ENCODE peak calls at places on chromosome 5, in four cellular contexts. O, D, N and B are unnamed samples. For H3K36me3 and H3K4me1, the result is how much of the 10 kb centered on the place peaks cover.

GRCh38 chr5:73126381-73126780 is 6.0 kb downstream of the TMEM171 start:
- DNase-seq in O (peak), D (no peak), N (no peak), B (no peak)

GRCh38 chr5:159209438-159210305 is at the start of gene RNF145:
- DNase-seq in O (peak), D (peak), N (peak), B (peak)

GRCh38 chr5:171188016-171188415 is 121.0 kb upstream of the TLX3 start:
- DNase-seq in O (no peak), D (no peak), N (no peak), B (no peak)

GRCh38 chr5:160423025-160423554 is 1.4 kb downstream of the PTTG1 start:
- DNase-seq in O (no peak), D (no peak), N (no peak), B (no peak)

GRCh38 chr5:51225671-51226419 is 157.4 kb upstream of the ISL1 start:
- DNase-seq in O (no peak), D (no peak), N (no peak), B (no peak)

GRCh38 chr5:24065786-24066185 is 558.4 kb downstream of the PRDM9 start:
- DNase-seq in O (no peak), D (no peak), N (no peak), B (no peak)

GRCh38 chr5:112434650-112435049 is 15.6 kb upstream of the EPB41L4A start:
- DNase-seq in O (no peak), D (no peak), N (no peak), B (no peak)

GRCh38 chr5:17114715-17115599 is 102.5 kb upstream of the BASP1 start:
- DNase-seq in O (no peak), D (no peak), N (no peak), B (no peak)

GRCh38 chr5:171137768-171138540 is 171.1 kb upstream of the TLX3 start:
- DNase-seq in O (no peak), D (no peak), N (no peak), B (no peak)

GRCh38 chr5:16741007-16741406 is 124.2 kb upstream of the RETREG1 start:
- DNase-seq in O (no peak), D (no peak), N (no peak), B (no peak)

GRCh38 chr5:20331826-20332225 is 343.8 kb upstream of the CDH18 start:
- DNase-seq in O (no peak), D (no peak), N (no peak), B (no peak)

GRCh38 chr5:41793156-41793770 is 77.0 kb downstream of the OXCT1 start:
- DNase-seq in O (no peak), D (no peak), N (no peak), B (no peak)

GRCh38 chr5:81513982-81514381 is 120.0 kb upstream of the ACOT12 start:
- DNase-seq in O (peak), D (no peak), N (no peak), B (no peak)

GRCh38 chr5:165202144-165202910 is 1696.9 kb downstream of the MAT2B start:
- DNase-seq in O (no peak), D (no peak), N (no peak), B (no peak)

GRCh38 chr5:33049845-33050244 is 338.7 kb downstream of the NPR3 start:
- DNase-seq in O (no peak), D (peak), N (no peak), B (no peak)

GRCh38 chr5:172942556-172942955 is 16.7 kb upstream of the RPL26L1 start:
- DNase-seq in O (no peak), D (no peak), N (no peak), B (no peak)

GRCh38 chr5:172939045-172939444 is 20.2 kb upstream of the RPL26L1 start:
- DNase-seq in O (peak), D (peak), N (no peak), B (peak)

GRCh38 chr5:172939561-172939960 is 19.7 kb upstream of the RPL26L1 start:
- DNase-seq in O (no peak), D (no peak), N (no peak), B (no peak)

GRCh38 chr5:172941067-172941516 is 18.1 kb upstream of the RPL26L1 start:
- DNase-seq in O (no peak), D (no peak), N (no peak), B (no peak)

DNA sequence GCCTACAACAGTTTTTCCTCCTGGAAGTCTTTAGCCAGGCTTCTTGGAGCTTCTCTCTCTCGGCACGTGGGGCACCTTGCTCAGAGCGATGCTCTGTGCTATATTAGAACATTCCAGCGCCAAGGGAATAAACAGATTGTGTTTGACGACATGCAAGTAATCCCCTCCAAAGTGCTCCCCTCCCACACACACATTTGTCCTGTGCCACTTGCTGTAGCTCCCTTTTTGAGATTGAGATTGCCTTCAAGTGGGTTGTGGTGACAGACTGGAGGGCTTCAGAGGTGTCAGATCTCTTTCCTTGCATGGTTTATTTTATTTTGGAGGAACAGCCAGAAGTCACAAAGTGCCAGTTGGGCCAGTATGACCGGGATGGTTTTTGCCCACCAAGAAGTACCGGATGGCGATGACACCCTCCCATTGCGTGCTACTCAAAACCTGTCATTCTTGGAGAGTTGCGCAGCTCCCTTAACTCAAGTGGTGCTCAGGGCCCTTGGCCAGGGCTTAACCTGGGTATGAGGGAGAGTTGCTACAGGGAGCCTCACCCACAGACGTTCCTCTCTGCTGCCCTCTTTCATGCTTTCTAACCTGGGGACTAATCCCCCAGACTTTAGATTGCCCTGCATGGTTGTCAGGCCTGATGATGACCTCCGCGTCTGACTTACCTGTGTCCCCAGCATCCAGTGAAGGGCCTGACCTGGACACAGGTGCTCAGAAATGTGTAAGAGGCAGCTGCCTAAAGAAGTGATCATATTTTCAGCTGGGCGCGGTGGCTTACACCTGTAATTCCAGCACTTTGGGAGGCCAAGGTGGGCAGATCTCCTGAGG is 18.8 kb upstream of the RPL26L1 start:
- DNase-seq in O (no peak), D (no peak), N (no peak), B (no peak)
- H3K36me3 ChIP-seq in O (under half), D (under half), N (under half), B (under half)

GRCh38 chr5:14050821-14051220 is 92.3 kb upstream of the TRIO start:
- DNase-seq in O (no peak), D (no peak), N (no peak), B (no peak)
- H3K4me1 ChIP-seq in O (under half), D (under half), N (under half), B (under half)

GRCh38 chr5:172923539-172923938 is 35.7 kb upstream of the RPL26L1 start:
- DNase-seq in O (no peak), D (no peak), N (no peak), B (no peak)
- H3K36me3 ChIP-seq in O (under half), D (under half), N (under half), B (under half)

GRCh38 chr5:177513500-177513899 is 3.3 kb downstream of the DDX41 start:
- DNase-seq in O (no peak), D (no peak), N (no peak), B (no peak)

GRCh38 chr5:177511796-177512675 is 2.4 kb upstream of the DOK3 start:
- DNase-seq in O (no peak), D (no peak), N (no peak), B (no peak)

GRCh38 chr5:177511181-177511580 is 1.6 kb upstream of the DOK3 start:
- DNase-seq in O (no peak), D (no peak), N (no peak), B (no peak)

GRCh38 chr5:177514541-177514940 is 2.2 kb downstream of the DDX41 start:
- DNase-seq in O (no peak), D (no peak), N (no peak), B (no peak)

GRCh38 chr5:177512736-177513380 is 3.2 kb upstream of the DOK3 start:
- DNase-seq in O (no peak), D (no peak), N (no peak), B (no peak)
- H3K4me1 ChIP-seq in O (half or more), D (under half), N (under half), B (under half)

GRCh38 chr5:44294492-44294891 is 94.7 kb downstream of the FGF10 start:
- DNase-seq in O (no peak), D (no peak), N (peak), B (no peak)

GRCh38 chr5:44292736-44293135 is 96.5 kb downstream of the FGF10 start:
- DNase-seq in O (no peak), D (no peak), N (no peak), B (no peak)
- H3K36me3 ChIP-seq in O (under half), D (under half), N (under half), B (under half)

DNA sequence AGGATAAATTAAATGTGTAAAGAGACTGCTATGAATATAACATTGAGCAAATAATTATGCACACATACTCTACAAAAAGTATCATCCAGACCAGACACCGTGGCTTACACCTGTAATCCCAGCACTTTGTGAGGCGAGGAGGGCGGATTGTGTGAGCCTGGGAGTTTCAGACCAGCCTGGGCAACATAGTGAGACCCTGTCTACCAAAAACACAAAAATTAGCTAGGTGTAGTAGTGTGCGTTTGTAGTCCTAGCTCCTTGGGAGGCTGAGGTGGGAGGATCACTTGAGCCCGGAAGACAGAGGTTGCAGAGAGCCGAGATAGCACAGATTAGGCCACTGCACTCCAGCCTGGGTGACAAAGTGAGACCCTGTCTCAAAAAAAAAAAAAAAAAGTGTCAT is 2.4 kb upstream of the CDC42SE2 start:
- DNase-seq in O (no peak), D (no peak), N (no peak), B (no peak)
- H3K4me1 ChIP-seq in O (under half), D (under half), N (under half), B (under half)

GRCh38 chr5:150402226-150402773 is 10.4 kb downstream of the CD74 start:
- DNase-seq in O (no peak), D (no peak), N (no peak), B (no peak)
- H3K36me3 ChIP-seq in O (under half), D (under half), N (under half), B (under half)